ENCODE peak calls at places on chromosomes 16 and 17, in six cellular contexts. C, X, U, D, P and N are unnamed samples.

GRCh38 chr16:78967948-78968347 is 632.6 kb downstream of the MAF start:
- DNase-seq in C (no peak), X (no peak), U (no peak), D (no peak), P (no peak), N (no peak)

GRCh38 chr17:75773808-75774470 is 8.9 kb upstream of the GALK1 start:
- DNase-seq in C (no peak), X (no peak), U (no peak), D (peak), P (no peak), N (no peak)

GRCh38 chr16:51825740-51826139 is 674.7 kb upstream of the SALL1 start:
- DNase-seq in C (no peak), X (no peak), U (no peak), D (no peak), P (no peak), N (no peak)

GRCh38 chr17:78991906-78992532 is 12.3 kb upstream of the LGALS3BP start:
- DNase-seq in C (no peak), X (peak), U (no peak), D (peak), P (no peak), N (no peak)

GRCh38 chr17:74429604-74430384 is 2.1 kb upstream of the GPRC5C start:
- DNase-seq in C (no peak), X (no peak), U (no peak), D (no peak), P (no peak), N (no peak)

GRCh38 chr17:17723354-17724261 is 42.4 kb downstream of the RAI1 start:
- DNase-seq in C (no peak), X (no peak), U (no peak), D (no peak), P (peak), N (peak)

GRCh38 chr16:24568392-24568791 is 29.0 kb downstream of the RBBP6 start:
- DNase-seq in C (no peak), X (no peak), U (no peak), D (no peak), P (peak), N (no peak)

GRCh38 chr16:81744385-81744784 is 34.7 kb upstream of the PLCG2 start:
- DNase-seq in C (no peak), X (no peak), U (no peak), D (no peak), P (no peak), N (no peak)

GRCh38 chr16:65574311-65574966 is 452.6 kb upstream of the CDH11 start:
- DNase-seq in C (no peak), X (no peak), U (no peak), D (no peak), P (no peak), N (no peak)